ENCODE peak calls at places on chromosomes 2 and 18, in six cellular contexts. K is HepG2, T is WTC11, Y is IMR-90, C is SK-N-SH, H is A549. S is an unnamed sample.

GRCh38 chr2:109703076-109703475 is 88.9 kb downstream of the SOWAHC start:
- DNase-seq in T (no peak), C (no peak), H (no peak), K (no peak), Y (no peak), S (no peak)

GRCh38 chr2:74502147-74502719 is 2.8 kb upstream of the LBX2 start:
- DNase-seq in H (no peak), T (no peak), K (peak; percentile 86), Y (no peak), C (no peak), S (peak; percentile 55)

GRCh38 chr18:40851014-40851429 is 1104.0 kb upstream of the PIK3C3 start:
- DNase-seq in C (no peak), H (no peak), K (no peak), Y (peak; percentile 54), T (no peak), S (no peak)

GRCh38 chr2:116582850-116583249 is 1231.6 kb upstream of the DDX18 start:
- DNase-seq in K (no peak), H (no peak), T (no peak), Y (no peak), C (no peak), S (no peak)

GRCh38 chr2:152464853-152465470 is 130.0 kb downstream of the FMNL2 start:
- DNase-seq in C (no peak), H (no peak), K (no peak), T (no peak), Y (no peak), S (no peak)

GRCh38 chr18:76407681-76408080 is 87.4 kb downstream of the ZNF516 start:
- DNase-seq in C (no peak), H (no peak), Y (no peak), T (no peak), K (no peak), S (no peak)

GRCh38 chr2:46014911-46015654 is 282.1 kb upstream of the EPAS1 start:
- DNase-seq in K (no peak), Y (no peak), C (no peak), H (no peak), T (peak; percentile 27), S (no peak)

GRCh38 chr2:224027912-224028311 is 11.2 kb downstream of the SERPINE2 start:
- DNase-seq in H (no peak), Y (no peak), T (no peak), C (no peak), K (no peak), S (no peak)

GRCh38 chr2:20468549-20469500 is 22.0 kb downstream of the RHOB start:
- DNase-seq in C (no peak), Y (no peak), K (no peak), T (no peak), H (no peak), S (no peak)

GRCh38 chr2:170813611-170814550 is 2.8 kb upstream of the GAD1 start:
- DNase-seq in T (peak; percentile 83), K (peak; percentile 41), C (no peak), Y (peak; percentile 44), H (peak; percentile 22), S (peak; percentile 49)

GRCh38 chr2:8575011-8575750 is 106.7 kb upstream of the ID2 start:
- DNase-seq in K (peak; percentile 44), C (peak; percentile 89), H (no peak), Y (peak; percentile 22), T (no peak), S (no peak)

GRCh38 chr18:41075212-41075611 is 879.8 kb upstream of the PIK3C3 start:
- DNase-seq in K (no peak), Y (peak; percentile 94), T (no peak), H (peak; percentile 1), C (no peak), S (no peak)

GRCh38 chr2:222440670-222441422 is 16.5 kb downstream of the SGPP2 start:
- DNase-seq in T (no peak), H (peak; percentile 18), Y (peak; percentile 71), C (no peak), K (peak; percentile 22), S (no peak)

GRCh38 chr2:154130821-154131220 is 259.1 kb downstream of the GALNT13 start:
- DNase-seq in Y (no peak), H (no peak), K (no peak), C (peak; percentile 45), T (no peak), S (no peak)

GRCh38 chr2:142112648-142113278 is 18.1 kb downstream of the LRP1B start:
- DNase-seq in K (no peak), C (no peak), H (peak; percentile 17), T (no peak), Y (peak; percentile 48), S (no peak)

GRCh38 chr2:124908411-124908810 is 883.3 kb downstream of the CNTNAP5 start:
- DNase-seq in Y (no peak), H (no peak), T (no peak), C (no peak), K (no peak), S (no peak)

GRCh38 chr2:207073791-207074678 is 91.7 kb downstream of the KLF7 start:
- DNase-seq in C (no peak), T (no peak), Y (peak; percentile 12), K (no peak), H (no peak), S (no peak)

GRCh38 chr2:233473386-233473791 is 93.2 kb downstream of the USP40 start:
- DNase-seq in Y (no peak), H (no peak), K (no peak), C (no peak), T (no peak), S (no peak)

GRCh38 chr2:39837856-39838453 is 58.9 kb upstream of the THUMPD2 start:
- DNase-seq in H (peak; percentile 61), K (peak; percentile 61), Y (peak; percentile 42), T (peak; percentile 44), C (peak; percentile 13), S (peak; percentile 47)

GRCh38 chr2:126378176-126378575 is 277.8 kb upstream of the GYPC start:
- DNase-seq in C (no peak), T (no peak), H (no peak), K (no peak), Y (no peak), S (no peak)

GRCh38 chr2:39871291-39871761 is 92.3 kb upstream of the THUMPD2 start:
- DNase-seq in C (peak; percentile 11), T (no peak), Y (peak; percentile 90), K (no peak), H (no peak), S (no peak)

GRCh38 chr2:130873700-130874346 is 37.1 kb downstream of the ARHGEF4 start:
- DNase-seq in Y (peak; percentile 63), C (peak; percentile 82), K (peak; percentile 59), T (peak; percentile 77), H (peak; percentile 61), S (peak; percentile 58)

GRCh38 chr2:11515441-11516071 is 18.3 kb upstream of the GREB1 start:
- DNase-seq in K (no peak), Y (no peak), C (no peak), H (no peak), T (no peak), S (no peak)

GRCh38 chr18:49628993-49629795 is 67.3 kb downstream of the LIPG start:
- DNase-seq in H (no peak), T (peak; percentile 33), K (peak; percentile 28), Y (no peak), C (no peak), S (no peak)

GRCh38 chr2:144382848-144383247 is 137.1 kb downstream of the ZEB2 start:
- DNase-seq in Y (no peak), C (no peak), K (no peak), H (no peak), T (no peak), S (no peak)

GRCh38 chr18:80187956-80188642 is 59.2 kb downstream of the PARD6G start:
- DNase-seq in T (no peak), C (no peak), Y (no peak), K (no peak), H (no peak), S (no peak)

GRCh38 chr2:110674620-110675555 is 3.0 kb downstream of the BUB1 start:
- DNase-seq in Y (peak; percentile 50), H (peak; percentile 42), C (no peak), T (no peak), K (no peak), S (no peak)

DNA sequence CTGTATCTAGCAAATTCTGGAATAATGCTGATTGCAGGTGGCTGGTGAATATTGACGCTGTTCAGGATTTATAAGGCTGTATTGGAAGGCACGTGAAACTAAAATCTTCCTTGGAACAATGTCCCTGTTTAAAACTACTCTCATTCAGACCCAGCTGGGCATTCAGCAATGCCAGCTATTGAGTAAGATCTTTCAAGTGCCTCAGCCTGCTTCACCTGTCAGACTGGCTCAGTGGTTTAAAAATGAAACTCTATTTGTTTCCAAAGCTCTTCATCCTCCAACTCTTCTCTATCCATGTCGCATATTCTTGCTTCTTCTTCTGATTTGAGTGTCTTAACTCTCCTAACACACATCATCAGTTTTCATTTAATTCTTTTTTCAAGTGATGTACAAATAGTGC is 142.4 kb downstream of the MAP2 start:
- DNase-seq in Y (no peak), H (no peak), T (no peak), K (no peak), C (no peak), S (no peak)
- TF ChIP-seq USF2 in Y (no peak), H (no peak), T (no peak), K (no peak), C (no peak), S (no peak)

DNA sequence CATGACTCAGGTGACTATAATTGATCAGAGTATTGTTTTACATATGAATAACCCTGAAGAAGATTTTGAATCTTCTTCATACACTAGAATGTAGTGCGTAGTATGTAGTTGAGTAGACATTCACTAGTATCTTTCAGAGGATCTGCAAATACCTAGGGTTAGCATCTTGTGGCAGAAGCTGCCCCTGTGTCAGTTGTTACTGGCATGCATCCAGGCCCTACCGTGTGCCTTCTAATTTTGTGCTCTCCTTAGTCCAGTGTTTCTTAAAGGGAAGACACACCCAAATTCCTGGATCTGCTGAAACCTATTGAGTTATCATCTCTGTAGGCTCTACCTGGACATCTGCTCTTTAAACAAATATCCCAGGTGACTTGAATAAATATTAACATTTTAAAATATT is 99.7 kb upstream of the SERTAD2 start:
- DNase-seq in K (no peak), T (no peak), C (no peak), H (no peak), Y (no peak), S (peak; percentile 40)
- TF ChIP-seq USF2 in K (no peak), T (no peak), C (no peak), H (no peak), Y (no peak), S (no peak)

GRCh38 chr2:106560773-106561172 is 73.6 kb downstream of the CD8B2 start:
- DNase-seq in Y (no peak), C (no peak), H (no peak), T (no peak), K (no peak), S (no peak)
- TF ChIP-seq USF2 in Y (no peak), C (no peak), H (no peak), T (no peak), K (no peak), S (no peak)

GRCh38 chr2:17538844-17539554 is 1.5 kb upstream of the VSNL1 start:
- DNase-seq in K (peak; percentile 83), T (peak; percentile 75), Y (peak; percentile 41), C (peak; percentile 87), H (peak; percentile 39), S (peak; percentile 52)

GRCh38 chr2:17541514-17541950 is 1.0 kb downstream of the VSNL1 start:
- DNase-seq in C (no peak), T (no peak), Y (no peak), H (no peak), K (no peak), S (no peak)

GRCh38 chr2:17540813-17541513 is 467 bp downstream of the VSNL1 start:
- DNase-seq in C (peak; percentile 11), Y (no peak), T (no peak), H (no peak), K (no peak), S (no peak)

GRCh38 chr2:17539596-17539992 is 902 bp upstream of the VSNL1 start:
- DNase-seq in Y (no peak), H (no peak), K (peak; percentile 83), C (peak; percentile 45), T (peak; percentile 50), S (no peak)

GRCh38 chr2:17539993-17540812 is at the start of gene VSNL1:
- DNase-seq in H (peak; percentile 47), C (peak; percentile 96), K (peak; percentile 98), T (peak; percentile 95), Y (peak; percentile 68), S (peak; percentile 71)
- TF ChIP-seq USF2 in H (no peak), C (no peak), K (peak; percentile 34), T (peak; percentile 36), Y (no peak), S (no peak)